ENCODE peak calls at places on chromosomes 3 and 15, in six cellular contexts. Y, Z, M, A, I and K are unnamed samples.

GRCh38 chr3:99962703-99963102 is 145.0 kb downstream of the CMSS1 start:
- DNase-seq in A (no peak), I (no peak), M (no peak), Z (no peak), Y (no peak), K (no peak)

GRCh38 chr3:122679467-122680291 is 960 bp upstream of the PARP14 start:
- DNase-seq in I (peak), Y (no peak), M (no peak), Z (peak), A (no peak), K (peak)

GRCh38 chr15:66747223-66747622 is 45.2 kb downstream of the SMAD6 start:
- DNase-seq in A (no peak), Y (no peak), Z (no peak), M (no peak), I (no peak), K (no peak)

GRCh38 chr3:94226058-94226457 is 163.2 kb downstream of the NSUN3 start:
- DNase-seq in Z (no peak), Y (no peak), A (no peak), I (peak), M (no peak), K (no peak)

GRCh38 chr15:38521316-38521715 is 43.3 kb downstream of the RASGRP1 start:
- DNase-seq in M (no peak), I (peak), Z (no peak), A (no peak), Y (no peak), K (no peak)

GRCh38 chr15:35540885-35541284 is 5.1 kb downstream of the DPH6 start:
- DNase-seq in Z (no peak), I (no peak), Y (no peak), M (no peak), A (no peak), K (no peak)

GRCh38 chr15:40238927-40239591 is at the start of gene PAK6:
- DNase-seq in I (peak), A (no peak), Z (peak), M (no peak), Y (no peak), K (peak)

GRCh38 chr15:66923438-66923881 is 141.9 kb upstream of the SMAD3 start:
- DNase-seq in I (peak), A (no peak), Z (no peak), M (no peak), Y (peak), K (no peak)

GRCh38 chr3:30779686-30780287 is 114.7 kb downstream of the GADL1 start:
- DNase-seq in Y (peak), M (no peak), A (peak), Z (peak), I (no peak), K (peak)

GRCh38 chr3:110562621-110563020 is 509.0 kb upstream of the NECTIN3 start:
- DNase-seq in Y (no peak), I (no peak), Z (no peak), A (no peak), M (no peak), K (no peak)

GRCh38 chr15:82832601-82833209 is 23.3 kb downstream of the WHAMM start:
- DNase-seq in Z (no peak), A (peak), Y (no peak), M (no peak), I (no peak), K (peak)

GRCh38 chr3:143596957-143597642 is 251.2 kb downstream of the SLC9A9 start:
- DNase-seq in M (no peak), Y (no peak), I (peak), A (no peak), Z (no peak), K (no peak)

GRCh38 chr15:45129651-45130129 is at the start of the genes DUOX1 and DUOXA1:
- DNase-seq in I (no peak), M (no peak), Z (no peak), A (no peak), Y (no peak), K (no peak)